ENCODE peak calls at places on chromosomes 13 and 19, in nine cellular contexts. N is activated CD8-positive, alpha-beta T cell treated with anti-CD3 and anti-CD28 coated beads for 36 hours; L is PC-9; X is adrenal gland; W is prostate gland; V is transverse colon; C is glutamatergic neuron; A is H9; I is nephron progenitor cell. M is an unnamed sample.

GRCh38 chr13:23833733-23834611 is 55.2 kb downstream of the MIPEP start:
- DNase-seq in N (no peak), L (no peak), X (no peak), W (no peak), V (no peak), C (no peak), A (no peak), I (no peak), M (no peak)

GRCh38 chr19:20513179-20513934 is 52.2 kb downstream of the ZNF737 start:
- DNase-seq in N (peak), L (peak), X (peak), W (no peak), V (no peak), C (no peak), A (no peak), I (no peak), M (peak)

GRCh38 chr13:33134213-33134612 is 118.0 kb downstream of the KL start:
- DNase-seq in N (no peak), L (no peak), X (no peak), W (no peak), V (no peak), C (no peak), A (no peak), I (no peak), M (no peak)

GRCh38 chr13:99033814-99034213 is 56.0 kb upstream of the DOCK9 start:
- DNase-seq in N (no peak), L (no peak), X (no peak), W (no peak), V (no peak), C (no peak), A (no peak), I (no peak), M (no peak)

GRCh38 chr19:54333586-54334298 is 5.2 kb downstream of the LILRA4 start:
- DNase-seq in N (no peak), L (no peak), X (no peak), W (no peak), V (no peak), C (no peak), A (no peak), I (no peak), M (no peak)

GRCh38 chr19:14165986-14166385 is 29.6 kb upstream of the ASF1B start:
- DNase-seq in N (peak), L (no peak), X (no peak), W (no peak), V (no peak), C (no peak), A (no peak), I (no peak), M (no peak)

GRCh38 chr19:1720237-1720636 is 33.1 kb upstream of the ONECUT3 start:
- DNase-seq in N (no peak), L (no peak), X (no peak), W (no peak), V (no peak), C (no peak), A (no peak), I (no peak), M (no peak)

GRCh38 chr19:5985098-5985783 is 7.3 kb upstream of the RANBP3 start:
- DNase-seq in N (no peak), L (peak), X (no peak), W (no peak), V (no peak), C (no peak), A (no peak), I (no peak), M (no peak)

GRCh38 chr13:52711277-52711676 is 28.3 kb downstream of the CNMD start:
- DNase-seq in N (no peak), L (no peak), X (no peak), W (no peak), V (no peak), C (no peak), A (peak), I (peak), M (no peak)

GRCh38 chr13:52644108-52644507 is 1.9 kb downstream of the HNRNPA1L2 start:
- DNase-seq in N (no peak), L (no peak), X (no peak), W (no peak), V (no peak), C (no peak), A (no peak), I (peak), M (no peak)

GRCh38 chr19:7915250-7916136 is 863 bp downstream of the TGFBR3L start:
- DNase-seq in N (no peak), L (no peak), X (peak), W (no peak), V (no peak), C (peak), A (no peak), I (no peak), M (no peak)

GRCh38 chr19:54430306-54431254 is 15.3 kb downstream of the TTYH1 start:
- DNase-seq in N (peak), L (peak), X (no peak), W (peak), V (peak), C (peak), A (peak), I (peak), M (no peak)

GRCh38 chr19:6038634-6039405 is 60.9 kb upstream of the RANBP3 start:
- DNase-seq in N (peak), L (no peak), X (peak), W (no peak), V (no peak), C (no peak), A (no peak), I (no peak), M (peak)

GRCh38 chr13:82803341-82803740 is 1078.9 kb downstream of the SLITRK1 start:
- DNase-seq in N (no peak), L (no peak), X (no peak), W (no peak), V (no peak), C (no peak), A (no peak), I (no peak), M (no peak)

GRCh38 chr13:71046360-71047079 is 820.5 kb downstream of the DACH1 start:
- DNase-seq in N (no peak), L (no peak), X (no peak), W (no peak), V (no peak), C (no peak), A (no peak), I (no peak), M (no peak)

GRCh38 chr13:47934371-47934770 is 66.7 kb downstream of the SUCLA2 start:
- DNase-seq in N (no peak), L (no peak), X (no peak), W (no peak), V (no peak), C (no peak), A (no peak), I (no peak), M (no peak)

GRCh38 chr19:12946092-12946845 is 607 bp downstream of the RAD23A start:
- DNase-seq in N (peak), L (peak), X (peak), W (peak), V (peak), C (peak), A (peak), I (peak), M (peak)

GRCh38 chr19:33399745-33400681 is 26.5 kb downstream of the CEBPG start:
- DNase-seq in N (no peak), L (no peak), X (no peak), W (no peak), V (peak), C (peak), A (no peak), I (no peak), M (no peak)

GRCh38 chr19:18774782-18775444 is 16.2 kb downstream of the COMP start:
- DNase-seq in N (no peak), L (no peak), X (no peak), W (no peak), V (no peak), C (peak), A (no peak), I (no peak), M (no peak)

GRCh38 chr13:77389617-77389984 is 62.7 kb upstream of the MYCBP2 start:
- DNase-seq in N (peak), L (no peak), X (no peak), W (no peak), V (no peak), C (no peak), A (no peak), I (no peak), M (no peak)

GRCh38 chr19:19643158-19644053 is at the start of gene GMIP:
- DNase-seq in N (peak), L (peak), X (peak), W (peak), V (peak), C (peak), A (peak), I (peak), M (peak)

GRCh38 chr13:27665333-27665732 is 43.6 kb downstream of the POLR1D start:
- DNase-seq in N (no peak), L (no peak), X (no peak), W (no peak), V (no peak), C (no peak), A (no peak), I (no peak), M (no peak)
- TF ChIP-seq CTCF in N (no peak), L (no peak), X (no peak), W (no peak), V (no peak), C (no peak), A (peak), I (no peak), M (no peak)

DNA sequence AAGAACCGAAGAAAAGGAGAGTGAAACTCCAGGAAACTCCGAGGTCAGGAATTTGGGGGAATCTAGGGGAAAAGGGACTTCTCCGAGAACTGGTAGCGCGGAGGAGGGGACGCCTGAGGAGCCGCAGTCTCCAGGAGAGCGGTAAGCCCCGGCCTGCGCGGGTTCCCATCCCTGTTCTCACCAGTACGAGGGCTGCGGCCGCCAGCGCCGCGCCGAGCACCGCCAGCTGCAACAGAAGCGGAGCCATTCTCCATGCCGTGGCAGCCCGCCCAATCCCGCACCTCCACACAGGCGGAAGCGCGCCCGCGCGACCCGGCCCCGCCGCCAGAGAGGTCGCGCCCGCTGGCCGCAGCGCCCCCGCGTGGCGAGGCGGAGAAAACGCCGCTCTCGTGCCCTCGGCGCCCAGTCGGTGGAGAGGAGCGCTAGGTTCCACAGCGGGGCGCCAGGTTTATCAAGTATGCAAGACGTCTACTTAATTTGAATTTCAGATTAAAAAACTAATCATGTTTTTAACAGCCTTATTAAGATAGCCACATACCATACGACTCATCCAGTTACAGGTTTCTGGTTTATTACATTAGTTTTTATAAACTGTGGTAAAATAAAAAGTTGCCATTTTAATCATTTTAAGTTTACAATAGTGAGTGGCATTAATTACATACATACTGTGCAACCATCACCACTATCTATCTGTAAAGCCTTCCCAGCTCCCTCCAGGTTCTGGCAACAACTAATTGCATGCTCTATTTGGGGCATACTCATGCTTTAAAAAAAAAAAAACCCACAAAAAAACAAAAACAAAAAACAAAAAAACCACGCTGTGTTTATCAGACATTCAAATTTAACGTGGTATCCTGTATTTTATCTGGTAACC is at the start of gene ALG5:
- DNase-seq in N (peak), L (peak), X (peak), W (peak), V (peak), C (peak), A (peak), I (peak), M (peak)
- TF ChIP-seq CTCF in N (peak), L (peak), X (peak), W (peak), V (peak), C (peak), A (peak), I (peak), M (peak)

GRCh38 chr13:43180837-43181236 is 157.5 kb downstream of the DNAJC15 start:
- DNase-seq in N (no peak), L (no peak), X (no peak), W (no peak), V (no peak), C (no peak), A (peak), I (no peak), M (no peak)
- TF ChIP-seq CTCF in N (no peak), L (no peak), X (no peak), W (no peak), V (no peak), C (no peak), A (no peak), I (no peak), M (no peak)

DNA sequence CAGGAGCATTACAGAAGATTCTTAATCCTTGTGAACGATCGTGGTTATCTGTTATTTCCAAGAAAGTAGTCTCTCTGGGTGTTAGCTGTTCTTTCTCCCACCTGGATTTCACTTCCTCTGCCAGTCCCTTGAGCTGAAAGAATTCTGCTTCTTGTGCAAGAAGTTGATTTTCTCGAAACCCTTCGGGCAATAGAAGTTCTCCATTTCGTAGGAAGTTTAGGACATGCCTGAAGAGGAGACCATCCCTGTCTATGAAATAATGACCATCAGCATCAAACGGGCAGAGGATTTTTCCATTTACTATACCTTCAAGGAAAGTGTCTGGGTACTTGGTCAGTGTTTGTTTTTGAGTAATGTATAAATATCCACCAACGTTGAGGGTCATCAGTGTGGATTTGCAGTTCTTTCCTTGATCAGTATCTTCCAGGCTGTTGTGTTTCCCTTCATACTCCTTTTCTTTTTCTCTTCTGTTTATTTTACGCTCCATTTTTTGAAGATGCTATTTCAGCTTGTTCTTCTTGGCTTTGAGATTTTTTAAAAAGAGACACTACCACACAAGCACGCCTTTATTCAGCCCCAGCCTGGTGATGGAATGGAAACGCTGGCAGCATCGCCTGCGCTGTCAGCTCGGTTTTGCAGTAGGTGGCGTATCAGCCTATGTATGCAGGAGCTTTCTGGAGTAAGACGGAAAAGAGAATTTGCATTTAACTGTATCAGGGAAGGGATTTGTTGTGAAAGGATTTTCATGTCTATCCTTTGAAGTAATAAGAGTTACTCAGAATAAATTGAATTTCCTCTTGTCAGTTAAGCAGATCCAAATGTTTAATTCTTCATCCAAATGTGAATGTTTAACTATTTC is 6.5 kb downstream of the KCTD4 start:
- DNase-seq in N (no peak), L (no peak), X (peak), W (no peak), V (peak), C (peak), A (peak), I (no peak), M (no peak)
- TF ChIP-seq CTCF in N (no peak), L (no peak), X (peak), W (no peak), V (no peak), C (no peak), A (peak), I (peak), M (no peak)

DNA sequence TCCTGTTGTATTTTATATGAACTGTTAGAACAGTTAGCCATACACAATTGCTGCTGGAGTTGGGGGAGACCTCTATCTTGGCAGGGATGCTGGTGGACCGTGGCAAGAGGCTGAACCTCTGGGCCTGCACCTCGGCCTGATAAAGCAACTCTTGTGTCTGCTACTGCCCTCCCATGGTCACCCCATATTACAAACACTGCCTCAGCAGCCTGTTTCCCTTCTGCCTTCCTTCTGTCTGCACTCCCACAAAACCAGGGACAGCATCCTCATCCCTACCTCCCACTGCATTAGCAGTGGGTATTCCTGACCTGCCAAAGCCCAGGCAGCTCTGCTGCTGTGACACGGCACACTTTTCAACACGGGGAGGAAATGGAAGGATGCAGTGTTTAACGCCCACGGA is 456.4 kb downstream of the FGF14 start:
- DNase-seq in N (no peak), L (no peak), X (no peak), W (no peak), V (no peak), C (peak), A (peak), I (no peak), M (no peak)
- TF ChIP-seq CTCF in N (no peak), L (no peak), X (no peak), W (no peak), V (no peak), C (no peak), A (peak), I (no peak), M (no peak)

GRCh38 chr19:46347572-46347883 is 641 bp downstream of the PPP5C start:
- DNase-seq in N (no peak), L (no peak), X (no peak), W (no peak), V (no peak), C (no peak), A (no peak), I (no peak), M (no peak)
- TF ChIP-seq CTCF in N (peak), L (peak), X (peak), W (no peak), V (no peak), C (no peak), A (no peak), I (no peak), M (no peak)

DNA sequence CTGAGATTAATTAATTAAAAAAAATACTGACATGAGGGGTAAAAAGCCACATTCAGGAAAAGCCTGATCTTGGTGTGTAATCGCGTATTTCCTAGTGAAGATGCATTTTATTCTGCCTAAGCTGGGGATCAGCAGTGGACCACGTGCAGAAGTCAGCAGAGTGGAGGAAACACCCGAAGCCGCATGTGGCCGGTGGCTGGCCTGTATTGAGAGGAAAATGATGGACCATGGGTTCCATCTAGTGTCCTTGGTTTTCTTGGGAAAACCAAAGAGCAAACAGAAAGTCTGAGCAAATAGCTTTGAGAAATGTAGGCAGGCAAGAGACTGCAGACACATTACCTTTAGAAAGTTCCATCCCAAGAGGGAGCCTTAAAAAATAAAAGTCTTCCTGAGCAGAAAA is 23.7 kb upstream of the SHISA2 start:
- DNase-seq in N (no peak), L (no peak), X (no peak), W (no peak), V (no peak), C (no peak), A (no peak), I (no peak), M (no peak)
- TF ChIP-seq CTCF in N (no peak), L (no peak), X (no peak), W (no peak), V (no peak), C (no peak), A (peak), I (no peak), M (no peak)

DNA sequence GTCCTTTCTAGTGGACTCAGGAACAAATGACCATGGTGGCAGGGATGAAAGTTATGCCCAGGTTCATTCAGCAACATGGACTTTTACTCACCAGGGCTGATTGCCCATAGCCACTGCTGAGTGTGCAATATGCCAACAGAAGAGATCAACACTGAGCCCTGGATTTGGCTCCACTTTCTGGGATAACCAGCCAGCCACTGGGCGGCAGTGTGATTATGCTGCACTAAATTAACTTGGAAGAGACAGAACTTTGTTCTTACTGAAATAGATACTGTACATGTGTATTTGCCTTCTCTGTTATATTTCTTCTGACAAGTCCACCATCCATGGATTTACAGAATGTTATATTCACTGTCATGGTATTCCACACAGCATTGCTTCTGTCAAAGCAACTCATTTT is 257.4 kb downstream of the TDRD3 start:
- DNase-seq in N (no peak), L (peak), X (peak), W (peak), V (no peak), C (peak), A (no peak), I (peak), M (no peak)
- TF ChIP-seq CTCF in N (no peak), L (peak), X (peak), W (peak), V (peak), C (no peak), A (peak), I (peak), M (no peak)

DNA sequence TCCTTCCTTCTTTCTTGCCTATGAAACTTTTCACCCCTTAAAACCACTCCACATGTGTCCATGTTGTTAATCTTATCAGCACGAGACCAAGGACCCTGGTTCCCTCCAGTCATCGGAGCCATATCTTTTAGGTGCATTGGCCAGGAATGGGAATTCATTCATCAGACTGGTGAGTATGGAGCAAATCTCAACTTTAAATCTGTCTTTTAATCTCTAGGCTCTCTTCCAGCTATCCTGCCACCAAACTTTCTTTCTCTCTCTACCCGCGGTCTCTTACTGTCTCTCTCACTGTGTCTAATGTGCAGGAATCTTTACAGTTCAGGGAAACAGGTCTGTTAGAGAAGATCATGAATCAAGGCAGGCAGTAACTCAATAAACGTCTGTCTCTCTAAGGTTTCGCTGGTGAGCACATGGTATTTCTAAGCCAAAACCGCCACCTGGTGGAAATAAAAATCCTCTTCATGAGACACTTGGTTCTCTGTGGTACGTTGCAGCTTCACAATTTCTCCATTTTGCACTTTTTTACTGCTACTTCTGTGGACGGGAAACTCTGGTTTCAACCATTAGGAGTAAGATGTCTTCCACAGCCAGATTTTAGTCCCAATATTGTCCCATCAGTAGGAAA is 16.1 kb downstream of the LGALS16 start:
- DNase-seq in N (peak), L (peak), X (peak), W (peak), V (no peak), C (no peak), A (peak), I (peak), M (peak)
- TF ChIP-seq CTCF in N (peak), L (peak), X (peak), W (peak), V (peak), C (peak), A (peak), I (peak), M (peak)

M was measured in lung.